ENCODE peak calls at places on chromosomes 13 and 19, in seven cellular contexts. H is nephron progenitor cell; O is activated CD8-positive, alpha-beta T cell treated with anti-CD3 and anti-CD28 coated beads for 36 hours; A is heart right ventricle; D is foreskin keratinocyte; J is cardiac fibroblast; W is pancreas. L is an unnamed sample.

GRCh38 chr13:73261739-73262216 is 203.0 kb downstream of the KLF5 start:
- DNase-seq in H (no peak), O (no peak), A (no peak), D (peak; percentile 98), J (peak; percentile 81), W (no peak), L (no peak)

GRCh38 chr19:39335168-39335567 is 675 bp downstream of the GMFG start:
- DNase-seq in H (no peak), O (peak; percentile 63), A (no peak), D (no peak), J (no peak), W (no peak), L (no peak)

GRCh38 chr19:13153627-13154240 is 3.5 kb downstream of the IER2 start:
- DNase-seq in H (peak; percentile 48), O (no peak), A (no peak), D (no peak), J (peak; percentile 41), W (peak; percentile 68), L (no peak)

GRCh38 chr13:33550885-33551284 is 265.3 kb upstream of the STARD13 start:
- DNase-seq in H (no peak), O (no peak), A (no peak), D (no peak), J (no peak), W (no peak), L (no peak)

GRCh38 chr19:13864513-13865242 is 12.3 kb upstream of the NANOS3 start:
- DNase-seq in H (peak; percentile 41), O (peak; percentile 30), A (no peak), D (no peak), J (no peak), W (no peak), L (no peak)

GRCh38 chr13:61410669-61411297 is 4.9 kb downstream of the PCDH20 start:
- DNase-seq in H (no peak), O (no peak), A (no peak), D (no peak), J (peak; percentile 34), W (no peak), L (no peak)

GRCh38 chr13:75226092-75226491 is 255.9 kb downstream of the TBC1D4 start:
- DNase-seq in H (no peak), O (no peak), A (no peak), D (no peak), J (no peak), W (no peak), L (no peak)

GRCh38 chr13:113647351-113648217 is 10.4 kb downstream of the ATP4B start:
- DNase-seq in H (no peak), O (no peak), A (peak; percentile 86), D (peak; percentile 6), J (peak; percentile 45), W (peak; percentile 98), L (no peak)

GRCh38 chr13:100347941-100348340 is 240.6 kb downstream of the GGACT start:
- DNase-seq in H (no peak), O (no peak), A (no peak), D (no peak), J (peak; percentile 78), W (no peak), L (no peak)

GRCh38 chr13:99005609-99006008 is 27.7 kb upstream of the DOCK9 start:
- DNase-seq in H (no peak), O (no peak), A (no peak), D (no peak), J (no peak), W (no peak), L (no peak)

GRCh38 chr13:32829676-32830091 is 186.5 kb upstream of the KL start:
- DNase-seq in H (no peak), O (peak; percentile 23), A (no peak), D (peak; percentile 94), J (peak; percentile 48), W (no peak), L (no peak)

GRCh38 chr19:1183543-1184172 is 9.6 kb upstream of the SBNO2 start:
- DNase-seq in H (no peak), O (no peak), A (no peak), D (no peak), J (no peak), W (no peak), L (no peak)

GRCh38 chr13:110107568-110108347 is 199.2 kb downstream of the COL4A1 start:
- DNase-seq in H (no peak), O (no peak), A (no peak), D (no peak), J (peak; percentile 29), W (no peak), L (no peak)
- TF ChIP-seq CTCF in H (no peak), O (no peak), A (peak; percentile 28), D (peak; percentile 39), J (peak; percentile 13), W (no peak), L (no peak)

GRCh38 chr13:78604782-78605611 is 1.6 kb upstream of the POU4F1 start:
- DNase-seq in H (no peak), O (no peak), A (no peak), D (no peak), J (no peak), W (no peak), L (no peak)
- TF ChIP-seq CTCF in H (no peak), O (no peak), A (no peak), D (peak; percentile 41), J (no peak), W (no peak), L (no peak)

GRCh38 chr19:18940791-18941627 is at the start of gene HOMER3:
- DNase-seq in H (peak; percentile 94), O (peak; percentile 74), A (peak; percentile 85), D (no peak), J (peak; percentile 50), W (peak; percentile 77), L (peak; percentile 16)
- TF ChIP-seq CTCF in H (no peak), O (no peak), A (peak; percentile 33), D (no peak), J (peak; percentile 39), W (no peak), L (peak; percentile 34)

GRCh38 chr13:86714495-86714894 is 915.3 kb upstream of the SLITRK6 start:
- DNase-seq in H (no peak), O (no peak), A (no peak), D (no peak), J (no peak), W (no peak), L (no peak)
- TF ChIP-seq CTCF in H (no peak), O (no peak), A (no peak), D (no peak), J (no peak), W (no peak), L (no peak)

GRCh38 chr19:17156947-17157302 is 58.2 kb upstream of the USE1 start:
- DNase-seq in H (no peak), O (no peak), A (no peak), D (no peak), J (no peak), W (no peak), L (no peak)
- TF ChIP-seq CTCF in H (no peak), O (no peak), A (no peak), D (no peak), J (no peak), W (no peak), L (no peak)

L was measured in AG09319.